ENCODE peak calls at places on chromosomes 11 and 22, in ten cellular contexts. J is pancreas; B is spleen; V is CD4-positive, CD25-positive, alpha-beta regulatory T cell; L is psoas muscle; M is PC-9; U is mammary epithelial cell; H is A673; Z is H1; I is IMR-90. C is an unnamed sample. For H3K27me3, the result is how much of the 10 kb centered on the place peaks cover.

GRCh38 chr11:69818243-69819108 is 740 bp downstream of the FGF3 start:
- DNase-seq in J (no peak), B (no peak), V (no peak), L (no peak), M (no peak), U (no peak), H (peak), Z (no peak), I (no peak), C (no peak)

GRCh38 chr11:67029146-67029545 is 6.2 kb downstream of the SYT12 start:
- DNase-seq in J (no peak), B (no peak), V (no peak), L (no peak), M (no peak), U (no peak), H (no peak), Z (no peak), I (peak), C (no peak)

GRCh38 chr11:75656044-75656726 is 12.7 kb downstream of the MAP6 start:
- DNase-seq in J (no peak), B (no peak), V (no peak), L (no peak), M (no peak), U (no peak), H (no peak), Z (no peak), I (peak), C (no peak)

GRCh38 chr11:119845305-119845704 is 116.3 kb upstream of the NECTIN1 start:
- DNase-seq in J (no peak), B (no peak), V (no peak), L (no peak), M (no peak), U (no peak), H (no peak), Z (no peak), I (no peak), C (no peak)

GRCh38 chr11:83349371-83349770 is 63.2 kb upstream of the CCDC90B start:
- DNase-seq in J (no peak), B (no peak), V (no peak), L (no peak), M (no peak), U (no peak), H (no peak), Z (no peak), I (no peak), C (no peak)

GRCh38 chr22:17774206-17774927 is at the start of gene BID:
- DNase-seq in J (no peak), B (peak), V (peak), L (peak), M (no peak), U (no peak), H (peak), Z (no peak), I (peak), C (no peak)

GRCh38 chr22:33324228-33324627 is 266.0 kb upstream of the SYN3 start:
- DNase-seq in J (no peak), B (no peak), V (no peak), L (no peak), M (no peak), U (no peak), H (no peak), Z (no peak), I (no peak), C (no peak)

GRCh38 chr11:6737872-6738466 is 33.8 kb downstream of the OR2AG2 start:
- DNase-seq in J (peak), B (no peak), V (peak), L (no peak), M (peak), U (peak), H (peak), Z (no peak), I (peak), C (peak)

GRCh38 chr11:44143987-44144909 is 48.8 kb downstream of the EXT2 start:
- DNase-seq in J (no peak), B (no peak), V (no peak), L (no peak), M (peak), U (no peak), H (no peak), Z (no peak), I (no peak), C (no peak)

GRCh38 chr11:28900427-28900826 is 792.2 kb downstream of the METTL15 start:
- DNase-seq in J (no peak), B (no peak), V (no peak), L (no peak), M (no peak), U (peak), H (no peak), Z (no peak), I (no peak), C (no peak)

GRCh38 chr11:35192347-35192746 is 53.4 kb downstream of the CD44 start:
- DNase-seq in J (peak), B (peak), V (no peak), L (peak), M (no peak), U (no peak), H (no peak), Z (no peak), I (peak), C (peak)

GRCh38 chr22:46931881-46932280 is 169.4 kb downstream of the TBC1D22A start:
- DNase-seq in J (no peak), B (no peak), V (no peak), L (no peak), M (no peak), U (peak), H (no peak), Z (no peak), I (peak), C (no peak)

GRCh38 chr11:113351490-113351889 is 36.1 kb upstream of the ANKK1 start:
- DNase-seq in J (no peak), B (no peak), V (no peak), L (no peak), M (no peak), U (no peak), H (no peak), Z (no peak), I (no peak), C (no peak)

GRCh38 chr22:37379085-37379484 is 48.2 kb downstream of the ELFN2 start:
- DNase-seq in J (no peak), B (no peak), V (no peak), L (no peak), M (no peak), U (no peak), H (no peak), Z (no peak), I (no peak), C (no peak)

GRCh38 chr22:24434472-24435322 is 7.3 kb downstream of the ADORA2A start:
- DNase-seq in J (no peak), B (peak), V (peak), L (no peak), M (no peak), U (no peak), H (no peak), Z (no peak), I (no peak), C (no peak)

GRCh38 chr22:42673898-42674390 is 24.8 kb upstream of the CYB5R3 start:
- DNase-seq in J (no peak), B (no peak), V (no peak), L (no peak), M (no peak), U (peak), H (no peak), Z (no peak), I (no peak), C (no peak)

GRCh38 chr22:36982136-36982535 is 37.1 kb downstream of the TST start:
- DNase-seq in J (no peak), B (no peak), V (no peak), L (no peak), M (no peak), U (no peak), H (peak), Z (no peak), I (no peak), C (no peak)

DNA sequence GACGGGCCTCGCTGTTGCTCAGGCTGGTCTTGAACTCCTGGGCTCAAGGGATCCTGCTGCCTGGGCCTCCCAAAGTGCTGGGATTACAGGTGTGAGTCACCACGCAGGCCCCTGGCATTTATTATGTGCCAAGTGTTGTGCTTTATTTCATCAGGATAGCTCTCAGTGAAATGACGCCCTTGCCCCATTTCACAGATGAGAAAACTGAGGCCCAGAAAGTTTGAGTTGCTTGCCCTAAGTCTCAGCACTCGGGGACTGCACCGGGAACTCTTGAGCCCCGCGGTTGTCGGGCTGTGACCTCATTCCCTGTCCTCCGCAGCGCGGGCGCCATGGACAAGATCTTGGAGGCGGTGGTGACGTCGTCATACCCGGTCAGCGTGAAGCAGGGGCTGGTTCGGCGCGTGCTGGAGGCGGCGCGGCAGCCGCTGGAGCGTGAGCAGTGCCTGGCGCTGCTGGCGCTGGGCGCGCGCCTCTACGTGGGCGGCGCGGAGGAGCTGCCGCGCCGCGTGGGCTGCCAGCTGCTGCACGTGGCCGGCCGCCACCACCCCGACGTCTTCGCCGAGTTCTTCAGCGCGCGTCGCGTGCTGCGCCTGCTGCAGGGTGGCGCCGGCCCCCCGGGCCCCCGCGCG is 7.3 kb downstream of the USP35 start:
- DNase-seq in J (no peak), B (peak), V (no peak), L (no peak), M (no peak), U (no peak), H (no peak), Z (no peak), I (no peak), C (no peak)
- H3K27me3 ChIP-seq in J (under half), B (under half), V (under half), L (under half), M (under half), U (under half), H (under half), Z (under half), I (under half), C (under half)

DNA sequence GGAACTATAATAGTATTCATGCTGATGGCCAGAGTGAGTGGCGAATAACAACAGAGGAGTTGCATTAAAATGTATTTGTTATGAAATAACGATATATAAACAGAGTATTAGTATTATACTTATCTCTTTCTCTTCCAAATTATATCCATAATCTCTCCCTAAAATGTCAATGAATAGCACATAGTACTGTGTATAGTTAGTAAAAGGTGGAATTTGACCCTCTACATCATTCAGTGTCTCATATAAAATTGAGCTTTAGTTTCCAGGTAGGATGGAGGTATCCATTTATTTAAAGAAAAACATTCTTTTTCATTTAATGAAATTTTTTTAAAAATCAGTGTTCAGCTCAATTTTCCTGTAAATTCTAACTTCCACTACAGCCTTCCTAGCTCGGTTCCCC is 34.4 kb upstream of the TECTA start:
- DNase-seq in J (no peak), B (no peak), V (no peak), L (no peak), M (no peak), U (no peak), H (no peak), Z (no peak), I (no peak), C (no peak)
- H3K27ac ChIP-seq in J (no peak), B (no peak), V (no peak), L (no peak), M (no peak), U (no peak), H (no peak), Z (no peak), I (no peak), C (no peak)

DNA sequence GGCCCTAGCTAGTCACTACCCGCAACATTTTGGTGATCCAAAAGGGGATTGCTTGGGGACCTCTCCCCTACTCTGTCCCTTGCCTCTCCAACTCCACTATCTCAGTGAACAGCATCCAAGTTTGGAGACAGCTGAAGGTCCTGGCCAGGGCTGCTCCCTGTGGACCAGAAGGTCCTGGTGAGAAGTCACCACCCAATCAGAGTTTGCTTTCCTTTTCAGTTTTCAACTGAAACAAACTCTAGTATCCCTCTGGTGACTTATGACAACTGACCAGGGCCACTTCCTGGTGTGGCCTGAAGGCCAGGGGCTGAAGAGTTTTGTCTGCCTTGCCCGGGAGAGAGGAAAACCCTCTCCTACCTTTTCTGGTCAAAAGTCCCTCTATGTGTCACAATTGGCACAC is 5.1 kb downstream of the JAML start:
- DNase-seq in J (no peak), B (no peak), V (no peak), L (no peak), M (no peak), U (no peak), H (no peak), Z (no peak), I (no peak), C (no peak)
- H3K27me3 ChIP-seq in J (under half), B (half or more), V (under half), L (under half), M (under half), U (under half), H (half or more), Z (under half), I (under half), C (under half)

GRCh38 chr11:128715691-128716153 is 21.9 kb downstream of the FLI1 start:
- DNase-seq in J (no peak), B (no peak), V (no peak), L (no peak), M (no peak), U (peak), H (no peak), Z (no peak), I (peak), C (no peak)

GRCh38 chr11:128714881-128715280 is 21.0 kb downstream of the FLI1 start:
- DNase-seq in J (no peak), B (no peak), V (no peak), L (no peak), M (peak), U (peak), H (no peak), Z (no peak), I (peak), C (no peak)

GRCh38 chr11:128711136-128711535 is 17.3 kb downstream of the FLI1 start:
- DNase-seq in J (no peak), B (no peak), V (no peak), L (no peak), M (no peak), U (peak), H (no peak), Z (no peak), I (peak), C (no peak)

GRCh38 chr11:128714121-128714520 is 20.2 kb downstream of the FLI1 start:
- DNase-seq in J (no peak), B (no peak), V (no peak), L (no peak), M (no peak), U (no peak), H (no peak), Z (no peak), I (no peak), C (no peak)

GRCh38 chr11:128713595-128713994 is 19.7 kb downstream of the FLI1 start:
- DNase-seq in J (no peak), B (no peak), V (no peak), L (no peak), M (no peak), U (peak), H (no peak), Z (no peak), I (no peak), C (no peak)
- H3K27ac ChIP-seq in J (no peak), B (peak), V (peak), L (no peak), M (no peak), U (no peak), H (no peak), Z (no peak), I (no peak), C (no peak)

GRCh38 chr11:124872741-124873140 is 7.5 kb downstream of the ROBO3 start:
- DNase-seq in J (no peak), B (no peak), V (no peak), L (no peak), M (no peak), U (no peak), H (no peak), Z (no peak), I (no peak), C (no peak)
- H3K27me3 ChIP-seq in J (under half), B (half or more), V (under half), L (half or more), M (half or more), U (under half), H (half or more), Z (under half), I (half or more), C (under half)

GRCh38 chr11:110242188-110242587 is 54.2 kb downstream of the RDX start:
- DNase-seq in J (no peak), B (no peak), V (no peak), L (no peak), M (no peak), U (no peak), H (no peak), Z (no peak), I (no peak), C (no peak)

GRCh38 chr11:110249066-110249465 is 47.3 kb downstream of the RDX start:
- DNase-seq in J (no peak), B (no peak), V (peak), L (no peak), M (no peak), U (no peak), H (peak), Z (no peak), I (no peak), C (no peak)

GRCh38 chr11:110243804-110244203 is 52.6 kb downstream of the RDX start:
- DNase-seq in J (no peak), B (no peak), V (no peak), L (no peak), M (no peak), U (no peak), H (no peak), Z (no peak), I (no peak), C (no peak)
- H3K27ac ChIP-seq in J (no peak), B (no peak), V (no peak), L (no peak), M (no peak), U (no peak), H (no peak), Z (no peak), I (no peak), C (no peak)

GRCh38 chr22:19148417-19149046 is 1.6 kb downstream of the GSC2 start:
- DNase-seq in J (no peak), B (peak), V (no peak), L (no peak), M (no peak), U (no peak), H (no peak), Z (no peak), I (no peak), C (no peak)

GRCh38 chr22:19146215-19146968 is 1.9 kb upstream of the ESS2 start:
- DNase-seq in J (peak), B (peak), V (no peak), L (no peak), M (no peak), U (no peak), H (no peak), Z (no peak), I (no peak), C (no peak)

GRCh38 chr22:19149047-19149883 is 827 bp downstream of the GSC2 start:
- DNase-seq in J (no peak), B (peak), V (peak), L (no peak), M (no peak), U (peak), H (no peak), Z (no peak), I (no peak), C (no peak)

GRCh38 chr22:19149962-19150361 is at the start of gene GSC2:
- DNase-seq in J (no peak), B (no peak), V (no peak), L (no peak), M (no peak), U (no peak), H (no peak), Z (no peak), I (no peak), C (no peak)

DNA sequence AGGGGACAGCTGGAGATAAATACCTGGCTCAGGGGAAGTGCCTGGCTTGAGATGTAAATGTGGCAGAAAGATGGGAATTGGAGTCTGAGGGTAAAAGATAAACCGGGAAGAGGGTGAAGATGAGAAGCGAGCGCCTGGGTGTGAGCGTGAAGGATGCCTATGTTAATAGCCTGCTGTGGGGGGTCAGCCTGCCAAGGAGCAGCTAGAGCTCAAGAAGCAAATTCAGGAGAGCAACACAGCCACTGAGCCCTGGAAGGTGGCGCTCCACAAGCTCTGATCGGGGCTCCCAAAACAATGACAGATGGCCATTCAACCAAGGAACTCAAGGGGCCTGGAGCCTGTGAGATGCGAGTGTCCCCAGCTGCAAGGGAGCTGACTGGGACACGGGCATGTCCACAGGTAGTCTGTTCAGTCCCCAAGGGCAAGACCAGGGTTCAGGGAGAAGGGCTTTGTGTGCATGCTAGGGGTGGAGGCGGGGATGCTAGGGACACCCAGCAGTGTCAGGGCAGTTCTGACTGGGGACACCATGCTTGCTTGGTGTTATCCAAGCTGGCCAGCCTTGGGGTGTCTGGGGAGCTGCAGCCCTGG is 2.8 kb downstream of the GSC2 start:
- DNase-seq in J (no peak), B (peak), V (no peak), L (no peak), M (no peak), U (no peak), H (no peak), Z (no peak), I (no peak), C (no peak)
- H3K27me3 ChIP-seq in J (under half), B (under half), V (under half), L (under half), M (under half), U (under half), H (half or more), Z (under half), I (under half), C (under half)

GRCh38 chr11:115170133-115170815 is 333.9 kb downstream of the CADM1 start:
- DNase-seq in J (peak), B (no peak), V (no peak), L (no peak), M (no peak), U (no peak), H (peak), Z (no peak), I (peak), C (no peak)
- H3K27ac ChIP-seq in J (no peak), B (no peak), V (no peak), L (peak), M (no peak), U (no peak), H (no peak), Z (no peak), I (no peak), C (no peak)

GRCh38 chr22:44940121-44940520 is 69.7 kb downstream of the PHF21B start:
- DNase-seq in J (no peak), B (no peak), V (no peak), L (no peak), M (no peak), U (no peak), H (peak), Z (no peak), I (no peak), C (no peak)

GRCh38 chr22:44942979-44943700 is 66.7 kb downstream of the PHF21B start:
- DNase-seq in J (no peak), B (no peak), V (no peak), L (no peak), M (no peak), U (no peak), H (no peak), Z (no peak), I (no peak), C (no peak)

GRCh38 chr22:44942056-44942455 is 67.7 kb downstream of the PHF21B start:
- DNase-seq in J (no peak), B (no peak), V (no peak), L (no peak), M (no peak), U (no peak), H (no peak), Z (no peak), I (no peak), C (no peak)

GRCh38 chr22:44939451-44939850 is 70.4 kb downstream of the PHF21B start:
- DNase-seq in J (no peak), B (no peak), V (no peak), L (no peak), M (no peak), U (no peak), H (no peak), Z (no peak), I (no peak), C (no peak)

DNA sequence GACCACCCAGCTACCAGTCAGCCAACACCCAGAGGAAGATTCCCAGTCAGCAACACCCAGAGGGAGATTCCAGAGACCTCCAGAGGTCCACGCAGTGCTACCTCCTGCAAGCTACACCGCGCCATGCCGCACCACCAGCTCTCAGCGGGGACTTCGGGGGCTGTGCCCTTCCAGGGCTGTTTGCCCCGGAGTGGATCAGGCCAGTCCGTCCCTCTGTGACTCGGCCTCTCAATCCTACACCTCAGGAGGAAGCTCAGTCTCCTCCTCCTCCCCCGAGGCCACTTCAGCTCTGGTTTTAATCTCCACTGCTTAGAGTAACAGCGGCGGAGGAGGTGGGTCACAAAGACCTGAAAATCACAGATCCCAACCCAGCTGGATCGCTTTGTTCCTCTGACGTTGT is 68.6 kb downstream of the PHF21B start:
- DNase-seq in J (no peak), B (no peak), V (no peak), L (no peak), M (no peak), U (no peak), H (no peak), Z (no peak), I (no peak), C (no peak)
- H3K27me3 ChIP-seq in J (under half), B (half or more), V (under half), L (under half), M (half or more), U (under half), H (under half), Z (under half), I (half or more), C (under half)